ENCODE peak calls at places on chromosomes 16 and 17, in seven cellular contexts. Q is Peyer's patch, I is GM20000, P is heart left ventricle, X is choroid plexus epithelial cell, Z is AG10803, N is DND-41. G is an unnamed sample.

GRCh38 chr17:9220466-9221230 is 199.3 kb downstream of the NTN1 start:
- DNase-seq in P (no peak), X (no peak), N (no peak), Q (no peak), I (no peak), Z (no peak), G (no peak)

GRCh38 chr16:24950275-24950674 is 64.9 kb downstream of the ARHGAP17 start:
- DNase-seq in P (no peak), N (no peak), X (peak; percentile 78), Q (no peak), I (no peak), Z (peak; percentile 42), G (peak; percentile 63)

GRCh38 chr17:78822552-78822951 is 18.1 kb downstream of the USP36 start:
- DNase-seq in Z (peak; percentile 88), X (peak; percentile 96), N (no peak), I (no peak), P (no peak), Q (no peak), G (peak; percentile 99)

GRCh38 chr16:80563066-80563465 is 22.3 kb downstream of the DYNLRB2 start:
- DNase-seq in I (no peak), X (no peak), Z (no peak), N (no peak), Q (no peak), P (no peak), G (no peak)

GRCh38 chr16:88705076-88705684 is 1.0 kb downstream of the RNF166 start:
- DNase-seq in Q (peak; percentile 50), Z (peak; percentile 37), N (no peak), X (peak; percentile 47), I (no peak), P (no peak), G (peak; percentile 21)

GRCh38 chr17:79515646-79516604 is 94.9 kb downstream of the RBFOX3 start:
- DNase-seq in N (no peak), Q (no peak), X (no peak), P (no peak), Z (peak; percentile 2), I (no peak), G (no peak)

GRCh38 chr16:70018254-70018653 is 67.1 kb downstream of the CLEC18A start:
- DNase-seq in X (peak; percentile 49), I (peak; percentile 17), Q (no peak), N (peak; percentile 36), Z (peak; percentile 4), P (no peak), G (peak; percentile 30)

GRCh38 chr17:57408064-57408811 is 151.9 kb downstream of the MSI2 start:
- DNase-seq in P (no peak), X (no peak), N (peak; percentile 83), Q (no peak), I (peak; percentile 48), Z (no peak), G (no peak)

GRCh38 chr17:3636908-3637373 is 381 bp downstream of the CTNS start:
- DNase-seq in X (no peak), N (no peak), I (no peak), Z (no peak), Q (no peak), P (no peak), G (no peak)

GRCh38 chr16:14501331-14502255 is 128.5 kb downstream of the PARN start:
- DNase-seq in N (no peak), P (peak; percentile 80), I (no peak), X (peak; percentile 94), Z (peak; percentile 97), Q (peak; percentile 19), G (peak; percentile 97)

GRCh38 chr17:65547253-65547670 is 14.2 kb downstream of the AXIN2 start:
- DNase-seq in Q (no peak), X (no peak), I (no peak), N (no peak), P (no peak), Z (peak; percentile 48), G (peak; percentile 55)

GRCh38 chr16:12318661-12319463 is 342.3 kb downstream of the SNX29 start:
- DNase-seq in N (no peak), Q (no peak), P (no peak), I (no peak), X (no peak), Z (peak; percentile 10), G (no peak)

GRCh38 chr17:46266656-46267544 is 28.0 kb upstream of the LRRC37A start:
- DNase-seq in Q (peak; percentile 72), X (peak; percentile 88), Z (peak; percentile 89), N (peak; percentile 81), P (peak; percentile 94), I (peak; percentile 97), G (peak; percentile 74)

GRCh38 chr16:83994087-83994486 is 26.0 kb downstream of the NECAB2 start:
- DNase-seq in I (no peak), X (peak; percentile 96), Z (peak; percentile 96), N (peak; percentile 52), P (peak; percentile 61), Q (no peak), G (peak; percentile 98)

GRCh38 chr17:1083451-1084187 is 86.7 kb downstream of the TIMM22 start:
- DNase-seq in Q (no peak), N (no peak), X (no peak), Z (no peak), I (no peak), P (peak; percentile 26), G (no peak)

GRCh38 chr17:19760781-19761180 is 12.7 kb upstream of the ALDH3A1 start:
- DNase-seq in I (no peak), N (no peak), X (no peak), Z (no peak), Q (peak; percentile 10), P (no peak), G (no peak)

GRCh38 chr16:24610421-24610765 is 71.0 kb downstream of the RBBP6 start:
- DNase-seq in N (no peak), X (peak; percentile 50), I (no peak), Q (no peak), Z (peak; percentile 21), P (peak; percentile 64), G (peak; percentile 27)

GRCh38 chr16:46843898-46844642 is 13.1 kb upstream of the C16orf87 start:
- DNase-seq in N (no peak), I (no peak), X (no peak), Q (no peak), Z (no peak), P (no peak), G (no peak)

GRCh38 chr17:77730376-77730775 is 228.1 kb upstream of the TNRC6C start:
- DNase-seq in P (no peak), I (no peak), Z (no peak), N (no peak), X (no peak), Q (no peak), G (no peak)

GRCh38 chr16:82368041-82368440 is 198.0 kb upstream of the MPHOSPH6 start:
- DNase-seq in P (no peak), X (peak; percentile 52), N (peak; percentile 11), I (no peak), Q (no peak), Z (peak; percentile 35), G (peak; percentile 1)

GRCh38 chr16:2468725-2469398 is 2.2 kb upstream of the NTN3 start:
- DNase-seq in N (peak; percentile 71), Q (peak; percentile 45), Z (no peak), I (peak; percentile 86), P (peak; percentile 65), X (no peak), G (no peak)

DNA sequence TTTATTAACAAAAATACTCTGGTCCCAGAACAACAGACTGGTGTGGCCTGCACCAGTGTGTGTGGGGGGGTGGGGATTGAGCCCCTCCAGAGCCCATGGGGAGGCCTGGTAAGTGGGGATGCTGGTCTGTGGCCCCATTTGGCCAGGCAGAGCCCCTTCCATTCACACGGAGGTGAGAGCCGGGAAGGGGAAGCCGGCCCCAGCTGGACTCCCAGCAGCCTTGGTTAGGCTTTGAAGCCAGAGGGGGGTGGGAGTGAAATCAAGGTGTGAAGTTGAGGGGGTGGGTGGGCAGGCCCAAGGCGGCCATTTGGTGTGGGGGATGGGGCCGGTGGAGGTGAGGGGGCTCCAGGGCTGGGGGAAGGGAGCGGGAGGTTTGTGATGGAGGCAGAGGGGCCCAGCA is 5.9 kb downstream of the TBX6 start:
- DNase-seq in P (peak; percentile 33), Q (no peak), Z (no peak), N (no peak), X (no peak), I (no peak), G (no peak)
- TF ChIP-seq CTCF in P (no peak), Q (no peak), Z (no peak), N (no peak), X (no peak), I (no peak), G (no peak)

GRCh38 chr16:47873434-47873833 is 282.4 kb downstream of the ABCC12 start:
- DNase-seq in N (no peak), Q (no peak), Z (no peak), I (peak; percentile 25), X (no peak), P (no peak), G (peak; percentile 5)
- TF ChIP-seq CTCF in N (peak; percentile 56), Q (no peak), Z (peak; percentile 32), I (peak; percentile 48), X (peak; percentile 39), P (no peak), G (peak; percentile 33)

GRCh38 chr17:82547981-82548380 is 28.4 kb downstream of the FOXK2 start:
- DNase-seq in N (no peak), Z (no peak), P (no peak), X (no peak), I (no peak), Q (no peak), G (no peak)

GRCh38 chr17:82545071-82545462 is 25.5 kb downstream of the FOXK2 start:
- DNase-seq in P (no peak), Z (no peak), N (no peak), X (peak; percentile 72), I (no peak), Q (no peak), G (peak; percentile 69)

GRCh38 chr17:82536220-82537201 is 17.0 kb downstream of the FOXK2 start:
- DNase-seq in Q (no peak), N (no peak), P (no peak), X (peak; percentile 94), I (no peak), Z (peak; percentile 81), G (peak; percentile 87)

GRCh38 chr17:82544431-82545070 is 25.0 kb downstream of the FOXK2 start:
- DNase-seq in P (no peak), I (no peak), Q (no peak), X (no peak), Z (no peak), N (no peak), G (peak; percentile 49)

DNA sequence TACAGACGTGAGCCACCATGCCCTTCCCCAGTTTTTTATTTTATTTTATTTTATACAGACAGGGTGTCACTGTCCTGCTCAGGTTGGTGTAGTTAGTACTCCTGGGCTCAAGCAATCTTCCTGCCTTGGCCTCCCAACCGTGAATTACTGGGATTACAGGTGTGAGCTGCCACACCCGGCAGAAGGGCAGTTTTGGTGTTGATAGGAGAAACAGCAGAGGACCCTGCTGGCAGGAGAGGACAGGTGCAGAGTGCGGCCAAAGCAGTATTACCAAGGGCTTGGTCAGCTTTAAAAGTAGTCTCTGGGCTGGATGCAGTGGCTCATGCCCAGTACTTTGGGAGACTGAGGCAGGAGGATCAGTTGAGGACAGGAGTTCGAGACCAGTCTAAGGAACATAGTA is 22.9 kb downstream of the FOXK2 start:
- DNase-seq in I (no peak), P (no peak), Z (no peak), X (no peak), N (no peak), Q (no peak), G (no peak)
- TF ChIP-seq CTCF in I (no peak), P (no peak), Z (no peak), X (no peak), N (no peak), Q (no peak), G (no peak)

DNA sequence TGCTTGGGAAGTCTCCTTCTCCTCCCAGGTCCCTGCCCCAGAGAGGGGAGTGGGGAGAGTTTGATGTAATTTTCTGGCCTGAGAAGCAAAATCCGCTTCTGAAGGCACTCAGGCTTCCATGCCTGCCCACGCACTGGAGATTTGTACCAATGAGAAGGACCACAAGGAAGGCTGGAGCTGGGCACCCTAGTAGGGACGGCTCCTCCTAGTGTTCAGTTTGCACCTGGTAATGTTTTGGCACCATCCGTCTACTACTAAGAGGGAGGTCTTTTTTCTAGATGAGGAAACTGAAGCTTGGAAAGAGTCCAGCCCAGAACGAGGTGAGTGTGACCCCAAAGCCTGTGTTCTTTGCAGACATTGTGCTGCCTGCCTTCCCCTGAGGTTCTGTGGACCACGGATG is 83.6 kb upstream of the NLRP1 start:
- DNase-seq in N (no peak), X (no peak), I (no peak), Z (no peak), P (no peak), Q (no peak), G (peak; percentile 11)
- TF ChIP-seq CTCF in N (peak; percentile 46), X (no peak), I (no peak), Z (no peak), P (peak; percentile 8), Q (no peak), G (peak; percentile 4)

G was measured in fibroblast of mammary gland.